ENCODE peak calls at places on chromosomes 1 and 21, in ten cellular contexts. M is sigmoid colon; K is GM23338; I is keratinocyte; W is heart right ventricle; V is A549; H is naive thymus-derived CD4-positive, alpha-beta T cell; E is right lobe of liver; X is mesendoderm; F is breast epithelium. N is an unnamed sample.

GRCh38 chr1:109823543-109824348 is 60.0 kb upstream of the EPS8L3 start:
- DNase-seq in M (peak; percentile 72), K (no peak), I (no peak), W (no peak), V (peak; percentile 38), H (no peak), E (peak; percentile 64), X (peak; percentile 37), F (no peak), N (peak; percentile 61)

GRCh38 chr1:218752126-218752525 is 407.0 kb downstream of the TGFB2 start:
- DNase-seq in M (no peak), K (no peak), I (no peak), W (no peak), V (no peak), H (no peak), E (no peak), X (no peak), F (no peak), N (no peak)

GRCh38 chr1:41486892-41487728 is 2.6 kb upstream of the EDN2 start:
- DNase-seq in M (no peak), K (peak; percentile 45), I (no peak), W (no peak), V (no peak), H (no peak), E (peak; percentile 37), X (peak; percentile 53), F (no peak), N (peak; percentile 76)

GRCh38 chr21:44548922-44549321 is 2.4 kb downstream of the KRTAP10-2 start:
- DNase-seq in M (no peak), K (peak; percentile 72), I (no peak), W (no peak), V (no peak), H (no peak), E (no peak), X (peak; percentile 56), F (no peak), N (no peak)

GRCh38 chr1:111227875-111228747 is 598 bp downstream of the CHI3L2 start:
- DNase-seq in M (no peak), K (no peak), I (no peak), W (peak; percentile 49), V (peak; percentile 28), H (no peak), E (no peak), X (no peak), F (peak; percentile 52), N (peak; percentile 94)

GRCh38 chr1:89254658-89255287 is 17.9 kb downstream of the GBP5 start:
- DNase-seq in M (no peak), K (no peak), I (no peak), W (no peak), V (no peak), H (no peak), E (no peak), X (no peak), F (no peak), N (no peak)

GRCh38 chr1:206066479-206067171 is 13.7 kb downstream of the RHEX start:
- DNase-seq in M (no peak), K (no peak), I (no peak), W (no peak), V (no peak), H (no peak), E (no peak), X (no peak), F (no peak), N (no peak)

GRCh38 chr1:91884459-91885290 is 1.3 kb downstream of the TGFBR3 start:
- DNase-seq in M (peak; percentile 75), K (peak; percentile 56), I (no peak), W (peak; percentile 20), V (no peak), H (peak; percentile 49), E (peak; percentile 67), X (peak; percentile 27), F (no peak), N (peak; percentile 46)

GRCh38 chr1:31510853-31511789 is 65.2 kb upstream of the TINAGL1 start:
- DNase-seq in M (no peak), K (peak; percentile 19), I (no peak), W (no peak), V (no peak), H (no peak), E (no peak), X (peak; percentile 72), F (peak; percentile 66), N (no peak)

GRCh38 chr1:53085405-53085804 is 23.4 kb downstream of the PODN start:
- DNase-seq in M (no peak), K (no peak), I (no peak), W (no peak), V (no peak), H (no peak), E (no peak), X (no peak), F (no peak), N (no peak)

GRCh38 chr1:156146749-156147405 is 6.5 kb upstream of the SEMA4A start:
- DNase-seq in M (no peak), K (no peak), I (no peak), W (peak; percentile 25), V (no peak), H (no peak), E (no peak), X (no peak), F (no peak), N (no peak)

GRCh38 chr1:98870959-98871903 is 133.4 kb downstream of the PLPPR5 start:
- DNase-seq in M (no peak), K (peak; percentile 41), I (no peak), W (no peak), V (no peak), H (peak; percentile 27), E (no peak), X (peak; percentile 60), F (no peak), N (no peak)

GRCh38 chr21:36511484-36512227 is 31.7 kb upstream of the CLDN14 start:
- DNase-seq in M (no peak), K (no peak), I (no peak), W (no peak), V (no peak), H (no peak), E (no peak), X (no peak), F (no peak), N (no peak)
- H3K27ac ChIP-seq in M (no peak overlapping the region), K (no peak overlapping the region), I (no peak overlapping the region), W (no peak overlapping the region), V (no peak overlapping the region), H (no peak overlapping the region), E (no peak overlapping the region), X (no peak overlapping the region), F (peak overlapping the region; percentile 88), N (no peak overlapping the region)

GRCh38 chr1:12148160-12148957 is 18.4 kb upstream of the TNFRSF1B start:
- DNase-seq in M (no peak), K (no peak), I (no peak), W (no peak), V (no peak), H (no peak), E (peak; percentile 89), X (no peak), F (no peak), N (peak; percentile 44)
- H3K27ac ChIP-seq in M (peak overlapping the region; percentile 47), K (no peak overlapping the region), I (no peak overlapping the region), W (peak overlapping the region; percentile 86), V (no peak overlapping the region), H (peak overlapping the region; percentile 36), E (peak overlapping the region; percentile 50), X (no peak overlapping the region), F (peak overlapping the region; percentile 36), N (no peak overlapping the region)

DNA sequence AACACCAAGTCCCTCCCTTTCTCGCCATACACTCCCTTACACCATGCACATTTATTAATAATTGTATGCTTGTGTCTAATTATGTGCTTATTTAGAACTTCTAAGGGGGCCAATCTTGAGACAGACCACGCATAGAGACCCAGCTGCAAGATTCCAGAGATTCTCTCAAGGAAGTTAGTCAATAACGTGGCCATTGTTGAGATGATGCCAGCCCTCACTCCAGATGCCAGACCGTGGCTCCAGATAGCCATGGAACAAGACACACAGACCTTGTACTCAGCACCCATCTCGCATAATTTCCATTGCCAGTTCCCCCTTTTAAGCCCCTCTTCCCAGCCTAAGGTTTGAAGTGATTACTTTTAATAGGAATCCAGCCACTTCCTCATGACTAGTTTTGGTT is 62.4 kb downstream of the DIRAS3 start:
- DNase-seq in M (no peak), K (no peak), I (no peak), W (no peak), V (no peak), H (no peak), E (no peak), X (no peak), F (no peak), N (peak; percentile 71)
- H3K27ac ChIP-seq in M (no peak overlapping the region), K (no peak overlapping the region), I (no peak overlapping the region), W (no peak overlapping the region), V (peak overlapping the region; percentile 95), H (no peak overlapping the region), E (no peak overlapping the region), X (no peak overlapping the region), F (no peak overlapping the region), N (no peak overlapping the region)

GRCh38 chr1:37472281-37472680 is 2.1 kb upstream of the ZC3H12A start:
- DNase-seq in M (no peak), K (no peak), I (no peak), W (no peak), V (no peak), H (no peak), E (no peak), X (no peak), F (peak; percentile 25), N (no peak)
- H3K27ac ChIP-seq in M (peak overlapping the region; percentile 99), K (no peak overlapping the region), I (peak overlapping the region; percentile 74), W (peak overlapping the region; percentile 91), V (peak overlapping the region; percentile 100), H (peak overlapping the region; percentile 95), E (peak overlapping the region; percentile 73), X (peak overlapping the region; percentile 91), F (peak overlapping the region; percentile 99), N (peak overlapping the region; percentile 91)

N was measured in fibroblast of lung.